ENCODE peak calls at places on chromosomes 12 and 14, in nine cellular contexts. One of them, this sample, is unnamed.

GRCh38 chr12:53328043-53328435 is 6.6 kb upstream of the AAAS start:
- DNase-seq in fibroblast of lung: no peak
- DNase-seq in cardiac muscle cell: no peak
- DNase-seq in heart left ventricle: no peak
- DNase-seq in foreskin fibroblast: no peak
- DNase-seq in DND-41: no peak
- DNase-seq in fibroblast of mammary gland: no peak
- DNase-seq in OCI-LY7: peak
- DNase-seq in PC-3: no peak
- DNase-seq in this sample: no peak

GRCh38 chr12:105253882-105254513 is 18.0 kb upstream of the APPL2 start:
- DNase-seq in foreskin fibroblast: peak
- DNase-seq in heart left ventricle: no peak
- DNase-seq in PC-3: peak
- DNase-seq in fibroblast of lung: peak
- DNase-seq in cardiac muscle cell: no peak
- DNase-seq in DND-41: no peak
- DNase-seq in OCI-LY7: no peak
- DNase-seq in fibroblast of mammary gland: peak
- DNase-seq in this sample: no peak

GRCh38 chr14:101088714-101089113 is 185.2 kb upstream of the RTL1 start:
- DNase-seq in foreskin fibroblast: no peak
- DNase-seq in heart left ventricle: no peak
- DNase-seq in cardiac muscle cell: no peak
- DNase-seq in DND-41: no peak
- DNase-seq in fibroblast of lung: no peak
- DNase-seq in OCI-LY7: no peak
- DNase-seq in PC-3: no peak
- DNase-seq in fibroblast of mammary gland: no peak
- DNase-seq in this sample: no peak

GRCh38 chr14:71701990-71702389 is 230.2 kb upstream of the RGS6 start:
- DNase-seq in heart left ventricle: no peak
- DNase-seq in foreskin fibroblast: no peak
- DNase-seq in PC-3: peak
- DNase-seq in fibroblast of lung: no peak
- DNase-seq in OCI-LY7: no peak
- DNase-seq in DND-41: no peak
- DNase-seq in fibroblast of mammary gland: no peak
- DNase-seq in cardiac muscle cell: no peak
- DNase-seq in this sample: no peak

GRCh38 chr14:100285021-100285912 is 21.0 kb downstream of the SLC25A29 start:
- DNase-seq in fibroblast of mammary gland: peak
- DNase-seq in foreskin fibroblast: peak
- DNase-seq in PC-3: peak
- DNase-seq in cardiac muscle cell: peak
- DNase-seq in fibroblast of lung: peak
- DNase-seq in DND-41: peak
- DNase-seq in heart left ventricle: peak
- DNase-seq in OCI-LY7: peak
- DNase-seq in this sample: no peak

GRCh38 chr12:13383379-13383778 is 186.9 kb downstream of the EMP1 start:
- DNase-seq in fibroblast of mammary gland: no peak
- DNase-seq in DND-41: no peak
- DNase-seq in foreskin fibroblast: no peak
- DNase-seq in heart left ventricle: no peak
- DNase-seq in PC-3: peak
- DNase-seq in cardiac muscle cell: no peak
- DNase-seq in OCI-LY7: no peak
- DNase-seq in fibroblast of lung: no peak
- DNase-seq in this sample: no peak

GRCh38 chr14:69428289-69428998 is 30.0 kb downstream of the SLC39A9 start:
- DNase-seq in OCI-LY7: no peak
- DNase-seq in heart left ventricle: no peak
- DNase-seq in fibroblast of lung: no peak
- DNase-seq in foreskin fibroblast: no peak
- DNase-seq in PC-3: no peak
- DNase-seq in cardiac muscle cell: no peak
- DNase-seq in DND-41: no peak
- DNase-seq in fibroblast of mammary gland: no peak
- DNase-seq in this sample: no peak

GRCh38 chr12:802242-802995 is 50.0 kb downstream of the WNK1 start:
- DNase-seq in cardiac muscle cell: no peak
- DNase-seq in fibroblast of mammary gland: no peak
- DNase-seq in DND-41: no peak
- DNase-seq in foreskin fibroblast: no peak
- DNase-seq in PC-3: no peak
- DNase-seq in heart left ventricle: no peak
- DNase-seq in OCI-LY7: no peak
- DNase-seq in fibroblast of lung: peak
- DNase-seq in this sample: no peak

GRCh38 chr12:85130631-85131030 is 94.5 kb downstream of the LRRIQ1 start:
- DNase-seq in DND-41: no peak
- DNase-seq in OCI-LY7: no peak
- DNase-seq in foreskin fibroblast: peak
- DNase-seq in fibroblast of mammary gland: no peak
- DNase-seq in PC-3: no peak
- DNase-seq in fibroblast of lung: peak
- DNase-seq in cardiac muscle cell: no peak
- DNase-seq in heart left ventricle: no peak
- DNase-seq in this sample: no peak

GRCh38 chr12:121789800-121790748 is 3.4 kb downstream of the RHOF start:
- DNase-seq in heart left ventricle: peak
- DNase-seq in DND-41: peak
- DNase-seq in foreskin fibroblast: no peak
- DNase-seq in cardiac muscle cell: no peak
- DNase-seq in PC-3: peak
- DNase-seq in fibroblast of mammary gland: no peak
- DNase-seq in OCI-LY7: peak
- DNase-seq in fibroblast of lung: no peak
- DNase-seq in this sample: no peak

GRCh38 chr12:111354511-111354910 is 14.4 kb downstream of the PHETA1 start:
- DNase-seq in heart left ventricle: no peak
- DNase-seq in cardiac muscle cell: no peak
- DNase-seq in OCI-LY7: no peak
- DNase-seq in PC-3: no peak
- DNase-seq in DND-41: no peak
- DNase-seq in foreskin fibroblast: no peak
- DNase-seq in fibroblast of lung: no peak
- DNase-seq in fibroblast of mammary gland: no peak
- DNase-seq in this sample: no peak

GRCh38 chr14:36773136-36773540 is 111.5 kb downstream of the PAX9 start:
- DNase-seq in OCI-LY7: no peak
- DNase-seq in DND-41: no peak
- DNase-seq in foreskin fibroblast: no peak
- DNase-seq in fibroblast of lung: no peak
- DNase-seq in fibroblast of mammary gland: peak
- DNase-seq in cardiac muscle cell: no peak
- DNase-seq in PC-3: peak
- DNase-seq in heart left ventricle: no peak
- DNase-seq in this sample: no peak

GRCh38 chr14:104712881-104713734 is 10.9 kb upstream of the ADSS1 start:
- DNase-seq in heart left ventricle: no peak
- DNase-seq in fibroblast of lung: no peak
- DNase-seq in DND-41: no peak
- DNase-seq in OCI-LY7: no peak
- DNase-seq in cardiac muscle cell: no peak
- DNase-seq in foreskin fibroblast: no peak
- DNase-seq in fibroblast of mammary gland: no peak
- DNase-seq in PC-3: no peak
- DNase-seq in this sample: no peak
- H3K4me3 ChIP-seq in heart left ventricle: no peak
- H3K4me3 ChIP-seq in fibroblast of lung: no peak
- H3K4me3 ChIP-seq in DND-41: no peak
- H3K4me3 ChIP-seq in OCI-LY7: no peak
- H3K4me3 ChIP-seq in cardiac muscle cell: no peak
- H3K4me3 ChIP-seq in foreskin fibroblast: no peak
- H3K4me3 ChIP-seq in fibroblast of mammary gland: no peak
- H3K4me3 ChIP-seq in PC-3: no peak
- H3K4me3 ChIP-seq in this sample: no peak

GRCh38 chr12:112838731-112839130 is 47.2 kb downstream of the RPH3A start:
- DNase-seq in foreskin fibroblast: no peak
- DNase-seq in heart left ventricle: no peak
- DNase-seq in DND-41: no peak
- DNase-seq in fibroblast of mammary gland: no peak
- DNase-seq in OCI-LY7: no peak
- DNase-seq in PC-3: no peak
- DNase-seq in cardiac muscle cell: no peak
- DNase-seq in fibroblast of lung: no peak
- DNase-seq in this sample: no peak
- TF ChIP-seq CTCF in foreskin fibroblast: no peak
- TF ChIP-seq CTCF in heart left ventricle: no peak
- TF ChIP-seq CTCF in DND-41: no peak
- TF ChIP-seq CTCF in fibroblast of mammary gland: no peak
- TF ChIP-seq CTCF in OCI-LY7: no peak
- TF ChIP-seq CTCF in PC-3: no peak
- TF ChIP-seq CTCF in cardiac muscle cell: no peak
- TF ChIP-seq CTCF in fibroblast of lung: no peak
- TF ChIP-seq CTCF in this sample: no peak

GRCh38 chr12:11651785-11652184 is 2.3 kb downstream of the ETV6 start:
- DNase-seq in foreskin fibroblast: peak
- DNase-seq in fibroblast of lung: peak
- DNase-seq in PC-3: peak
- DNase-seq in heart left ventricle: no peak
- DNase-seq in fibroblast of mammary gland: peak
- DNase-seq in cardiac muscle cell: no peak
- DNase-seq in OCI-LY7: peak
- DNase-seq in DND-41: peak
- DNase-seq in this sample: no peak

GRCh38 chr12:11651377-11651776 is 1.9 kb downstream of the ETV6 start:
- DNase-seq in fibroblast of mammary gland: no peak
- DNase-seq in PC-3: no peak
- DNase-seq in heart left ventricle: no peak
- DNase-seq in cardiac muscle cell: no peak
- DNase-seq in fibroblast of lung: peak
- DNase-seq in OCI-LY7: no peak
- DNase-seq in DND-41: peak
- DNase-seq in foreskin fibroblast: no peak
- DNase-seq in this sample: no peak

GRCh38 chr12:11653215-11653753 is 3.8 kb downstream of the ETV6 start:
- DNase-seq in fibroblast of mammary gland: peak
- DNase-seq in fibroblast of lung: peak
- DNase-seq in OCI-LY7: peak
- DNase-seq in foreskin fibroblast: peak
- DNase-seq in PC-3: no peak
- DNase-seq in cardiac muscle cell: no peak
- DNase-seq in heart left ventricle: no peak
- DNase-seq in DND-41: peak
- DNase-seq in this sample: no peak

GRCh38 chr12:11650697-11651281 is 1.3 kb downstream of the ETV6 start:
- DNase-seq in fibroblast of lung: peak
- DNase-seq in OCI-LY7: peak
- DNase-seq in DND-41: peak
- DNase-seq in cardiac muscle cell: peak
- DNase-seq in heart left ventricle: no peak
- DNase-seq in foreskin fibroblast: peak
- DNase-seq in fibroblast of mammary gland: peak
- DNase-seq in PC-3: peak
- DNase-seq in this sample: no peak

GRCh38 chr12:11652351-11653040 is 3.0 kb downstream of the ETV6 start:
- DNase-seq in heart left ventricle: no peak
- DNase-seq in OCI-LY7: peak
- DNase-seq in fibroblast of lung: peak
- DNase-seq in DND-41: peak
- DNase-seq in cardiac muscle cell: no peak
- DNase-seq in PC-3: peak
- DNase-seq in foreskin fibroblast: peak
- DNase-seq in fibroblast of mammary gland: peak
- DNase-seq in this sample: peak
- H3K4me3 ChIP-seq in heart left ventricle: no peak
- H3K4me3 ChIP-seq in OCI-LY7: peak
- H3K4me3 ChIP-seq in fibroblast of lung: peak
- H3K4me3 ChIP-seq in DND-41: peak
- H3K4me3 ChIP-seq in cardiac muscle cell: peak
- H3K4me3 ChIP-seq in PC-3: peak
- H3K4me3 ChIP-seq in foreskin fibroblast: peak
- H3K4me3 ChIP-seq in fibroblast of mammary gland: peak
- H3K4me3 ChIP-seq in this sample: peak

GRCh38 chr12:24025153-24025798 is 75.8 kb upstream of the SOX5 start:
- DNase-seq in fibroblast of mammary gland: peak
- DNase-seq in foreskin fibroblast: no peak
- DNase-seq in PC-3: peak
- DNase-seq in DND-41: no peak
- DNase-seq in fibroblast of lung: peak
- DNase-seq in cardiac muscle cell: no peak
- DNase-seq in heart left ventricle: no peak
- DNase-seq in OCI-LY7: no peak
- DNase-seq in this sample: no peak

DNA sequence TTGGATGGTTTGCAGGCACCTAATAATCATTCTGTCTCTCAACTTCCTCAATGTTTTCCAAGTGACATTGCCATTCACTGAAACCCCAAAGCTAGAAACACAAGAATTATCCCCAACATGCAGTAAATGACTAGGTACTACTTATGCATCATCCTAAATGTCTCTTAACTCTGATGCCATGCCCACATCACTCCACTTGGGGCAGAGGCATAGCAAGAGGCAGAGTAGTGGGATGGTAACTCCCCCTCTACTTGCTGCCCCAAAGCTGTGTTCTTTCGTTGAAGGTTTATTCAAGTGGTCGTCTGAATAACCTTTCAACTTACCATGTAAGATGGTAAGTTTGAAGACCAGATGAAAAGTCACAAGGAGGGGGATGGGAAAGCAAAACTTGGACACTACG is 77.9 kb upstream of the SOX5 start:
- DNase-seq in OCI-LY7: no peak
- DNase-seq in cardiac muscle cell: no peak
- DNase-seq in fibroblast of mammary gland: no peak
- DNase-seq in PC-3: no peak
- DNase-seq in DND-41: no peak
- DNase-seq in fibroblast of lung: no peak
- DNase-seq in foreskin fibroblast: no peak
- DNase-seq in heart left ventricle: no peak
- DNase-seq in this sample: no peak
- TF ChIP-seq CTCF in OCI-LY7: no peak
- TF ChIP-seq CTCF in cardiac muscle cell: no peak
- TF ChIP-seq CTCF in fibroblast of mammary gland: peak
- TF ChIP-seq CTCF in PC-3: no peak
- TF ChIP-seq CTCF in DND-41: peak
- TF ChIP-seq CTCF in fibroblast of lung: no peak
- TF ChIP-seq CTCF in foreskin fibroblast: no peak
- TF ChIP-seq CTCF in heart left ventricle: no peak
- TF ChIP-seq CTCF in this sample: no peak

DNA sequence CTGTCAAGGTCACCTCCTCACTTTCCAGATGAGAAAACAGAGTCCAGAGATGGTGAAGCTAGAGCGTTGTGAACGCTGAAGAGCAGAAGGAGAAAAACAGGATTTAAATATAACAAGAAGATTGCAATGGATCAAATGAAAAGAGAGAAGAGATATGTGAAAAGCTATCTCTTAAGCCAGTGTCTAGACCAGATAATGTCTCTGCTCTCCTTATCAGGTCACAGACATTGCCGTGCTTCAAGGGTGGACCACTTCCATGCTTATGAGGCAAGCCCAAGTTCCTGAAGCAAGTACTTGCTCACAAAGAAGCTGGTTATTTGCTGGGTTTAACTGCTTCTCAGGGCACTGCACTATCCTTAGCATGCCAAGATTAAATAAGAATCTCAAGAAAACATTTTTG is 31.6 kb upstream of the FRS2 start:
- DNase-seq in heart left ventricle: no peak
- DNase-seq in fibroblast of mammary gland: no peak
- DNase-seq in cardiac muscle cell: no peak
- DNase-seq in OCI-LY7: no peak
- DNase-seq in PC-3: no peak
- DNase-seq in fibroblast of lung: no peak
- DNase-seq in foreskin fibroblast: no peak
- DNase-seq in DND-41: no peak
- DNase-seq in this sample: no peak
- H3K4me3 ChIP-seq in heart left ventricle: no peak
- H3K4me3 ChIP-seq in fibroblast of mammary gland: no peak
- H3K4me3 ChIP-seq in cardiac muscle cell: no peak
- H3K4me3 ChIP-seq in OCI-LY7: no peak
- H3K4me3 ChIP-seq in PC-3: no peak
- H3K4me3 ChIP-seq in fibroblast of lung: no peak
- H3K4me3 ChIP-seq in foreskin fibroblast: no peak
- H3K4me3 ChIP-seq in DND-41: no peak
- H3K4me3 ChIP-seq in this sample: no peak